ENCODE peak calls at places on chromosomes 7 and 10, in eight cellular contexts. Y is retina; I is activated T-helper 1 cell treated with anti-CD3 and anti-CD28 coated beads, Interleukin-2, amount 50 U/mL, for 16 hours; T is sciatic nerve; M is head of caudate nucleus; U is HEK293T; L is nephron progenitor cell; A is IMR-90. O is an unnamed sample.

GRCh38 chr7:141945356-141945755 is 1.4 kb downstream of the CLEC5A start:
- DNase-seq in Y (no peak), I (no peak), T (no peak), M (no peak), U (no peak), L (no peak), A (no peak), O (no peak)

GRCh38 chr10:131771634-131772358 is 129.0 kb upstream of the PPP2R2D start:
- DNase-seq in Y (no peak), I (no peak), T (peak), M (no peak), U (no peak), L (no peak), A (no peak), O (no peak)

GRCh38 chr10:19256331-19256730 is 207.7 kb downstream of the MALRD1 start:
- DNase-seq in Y (no peak), I (no peak), T (no peak), M (no peak), U (no peak), L (no peak), A (no peak), O (no peak)

GRCh38 chr10:79139124-79139835 is 70.5 kb downstream of the ZMIZ1 start:
- DNase-seq in Y (peak), I (no peak), T (no peak), M (no peak), U (no peak), L (no peak), A (peak), O (no peak)

GRCh38 chr10:123559823-123560092 is 106.4 kb upstream of the GPR26 start:
- DNase-seq in Y (no peak), I (no peak), T (no peak), M (no peak), U (no peak), L (no peak), A (no peak), O (no peak)

GRCh38 chr10:70866424-70866823 is 21.9 kb downstream of the PCBD1 start:
- DNase-seq in Y (no peak), I (no peak), T (no peak), M (no peak), U (no peak), L (no peak), A (no peak), O (no peak)

GRCh38 chr7:158067219-158067930 is 520.2 kb downstream of the PTPRN2 start:
- DNase-seq in Y (peak), I (no peak), T (peak), M (no peak), U (no peak), L (no peak), A (no peak), O (no peak)

GRCh38 chr7:100475549-100475948 is 3.5 kb downstream of the TSC22D4 start:
- DNase-seq in Y (no peak), I (no peak), T (no peak), M (no peak), U (no peak), L (peak), A (no peak), O (peak)

GRCh38 chr10:93166116-93166515 is 92.4 kb downstream of the CYP26A1 start:
- DNase-seq in Y (no peak), I (no peak), T (no peak), M (no peak), U (no peak), L (no peak), A (no peak), O (no peak)

GRCh38 chr7:29112721-29113120 is 33.6 kb downstream of the CPVL start:
- DNase-seq in Y (no peak), I (no peak), T (no peak), M (no peak), U (no peak), L (no peak), A (no peak), O (no peak)

GRCh38 chr10:4691776-4692175 is 134.2 kb upstream of the AKR1E2 start:
- DNase-seq in Y (no peak), I (no peak), T (no peak), M (no peak), U (no peak), L (no peak), A (peak), O (no peak)

GRCh38 chr10:70901276-70901878 is 13.0 kb upstream of the PCBD1 start:
- DNase-seq in Y (no peak), I (no peak), T (peak), M (no peak), U (no peak), L (no peak), A (no peak), O (no peak)

GRCh38 chr7:5334671-5335070 is 51.9 kb downstream of the SLC29A4 start:
- DNase-seq in Y (no peak), I (no peak), T (no peak), M (no peak), U (no peak), L (no peak), A (no peak), O (no peak)

GRCh38 chr7:102061981-102062390 is 224.7 kb upstream of the SH2B2 start:
- DNase-seq in Y (no peak), I (no peak), T (no peak), M (no peak), U (no peak), L (peak), A (peak), O (no peak)

GRCh38 chr10:57513637-57514036 is 754.1 kb downstream of the IPMK start:
- DNase-seq in Y (no peak), I (no peak), T (no peak), M (no peak), U (no peak), L (no peak), A (no peak), O (no peak)

GRCh38 chr7:92754756-92755581 is 81.4 kb downstream of the CDK6 start:
- DNase-seq in Y (peak), I (no peak), T (no peak), M (peak), U (no peak), L (peak), A (no peak), O (peak)

GRCh38 chr10:6751363-6751762 is 171.3 kb upstream of the PRKCQ start:
- DNase-seq in Y (no peak), I (no peak), T (no peak), M (no peak), U (no peak), L (no peak), A (no peak), O (no peak)

GRCh38 chr7:96093435-96093834 is 228.5 kb downstream of the SLC25A13 start:
- DNase-seq in Y (no peak), I (no peak), T (no peak), M (no peak), U (no peak), L (no peak), A (peak), O (no peak)

GRCh38 chr7:5754981-5755599 is 26.4 kb downstream of the RNF216 start:
- DNase-seq in Y (no peak), I (no peak), T (no peak), M (no peak), U (no peak), L (no peak), A (no peak), O (no peak)

GRCh38 chr10:44774676-44775401 is 136.3 kb upstream of the TMEM72 start:
- DNase-seq in Y (no peak), I (no peak), T (no peak), M (no peak), U (no peak), L (no peak), A (peak), O (no peak)

GRCh38 chr10:90865400-90865799 is 6.4 kb upstream of the RPP30 start:
- DNase-seq in Y (no peak), I (no peak), T (no peak), M (no peak), U (no peak), L (no peak), A (peak), O (no peak)

GRCh38 chr7:112411186-112411795 is 39.0 kb upstream of the IFRD1 start:
- DNase-seq in Y (no peak), I (no peak), T (no peak), M (peak), U (peak), L (no peak), A (peak), O (peak)

GRCh38 chr10:78749200-78749599 is 319.6 kb upstream of the ZMIZ1 start:
- DNase-seq in Y (no peak), I (no peak), T (no peak), M (no peak), U (no peak), L (no peak), A (no peak), O (no peak)

GRCh38 chr10:71241899-71242620 is 29.7 kb downstream of the UNC5B start:
- DNase-seq in Y (no peak), I (no peak), T (no peak), M (peak), U (no peak), L (no peak), A (no peak), O (no peak)

GRCh38 chr7:20407585-20408466 is 77.1 kb downstream of the ITGB8 start:
- DNase-seq in Y (peak), I (no peak), T (peak), M (no peak), U (no peak), L (no peak), A (peak), O (no peak)

GRCh38 chr7:6654842-6655610 is 17.9 kb downstream of the ZNF316 start:
- DNase-seq in Y (no peak), I (no peak), T (no peak), M (no peak), U (no peak), L (no peak), A (no peak), O (no peak)

GRCh38 chr7:107049971-107050532 is 5.5 kb downstream of the PRKAR2B start:
- DNase-seq in Y (no peak), I (no peak), T (no peak), M (no peak), U (no peak), L (no peak), A (no peak), O (no peak)

GRCh38 chr7:149817301-149817771 is 20.8 kb upstream of the ZNF862 start:
- DNase-seq in Y (no peak), I (no peak), T (no peak), M (no peak), U (no peak), L (no peak), A (no peak), O (no peak)

GRCh38 chr7:16399265-16399801 is 22.0 kb downstream of the CRPPA start:
- DNase-seq in Y (no peak), I (no peak), T (no peak), M (no peak), U (no peak), L (no peak), A (peak), O (no peak)

GRCh38 chr7:157568785-157569584 is 232.2 kb downstream of the DNAJB6 start:
- DNase-seq in Y (peak), I (peak), T (peak), M (peak), U (no peak), L (peak), A (no peak), O (peak)

GRCh38 chr10:4654496-4654895 is 171.5 kb upstream of the AKR1E2 start:
- DNase-seq in Y (no peak), I (no peak), T (no peak), M (no peak), U (no peak), L (no peak), A (no peak), O (no peak)

GRCh38 chr10:131825150-131825907 is 75.5 kb upstream of the PPP2R2D start:
- DNase-seq in Y (peak), I (no peak), T (peak), M (peak), U (no peak), L (no peak), A (no peak), O (peak)

GRCh38 chr7:137970263-137970975 is 31.5 kb downstream of the CREB3L2 start:
- DNase-seq in Y (no peak), I (no peak), T (no peak), M (peak), U (no peak), L (no peak), A (peak), O (no peak)

GRCh38 chr7:112009081-112009480 is 197.1 kb downstream of the DOCK4 start:
- DNase-seq in Y (no peak), I (no peak), T (no peak), M (no peak), U (no peak), L (no peak), A (peak), O (no peak)

GRCh38 chr10:89369142-89370105 is 8.4 kb upstream of the IFIT1B start:
- DNase-seq in Y (peak), I (no peak), T (no peak), M (peak), U (no peak), L (no peak), A (peak), O (no peak)

GRCh38 chr10:102776779-102777417 is 33.1 kb downstream of the WBP1L start:
- DNase-seq in Y (peak), I (no peak), T (peak), M (peak), U (no peak), L (peak), A (peak), O (peak)

GRCh38 chr7:102439963-102440795 is 6.8 kb downstream of the ORAI2 start:
- DNase-seq in Y (no peak), I (no peak), T (no peak), M (no peak), U (no peak), L (no peak), A (peak), O (no peak)

GRCh38 chr10:131983780-131984179 is 2.1 kb upstream of the BNIP3 start:
- DNase-seq in Y (no peak), I (no peak), T (no peak), M (no peak), U (no peak), L (no peak), A (peak), O (no peak)